ENCODE peak calls at places on chromosome 10, in nine cellular contexts. M is stomach, O is astrocyte, S is epithelial cell of esophagus, A is neural crest cell, C is Peyer's patch, P is mesothelial cell of epicardium, Q is spleen, R is endothelial cell. I is an unnamed sample.

GRCh38 chr10:49290607-49291006 is 8.4 kb upstream of the C10orf71 start:
- DNase-seq in S (no peak), A (no peak), O (no peak), M (no peak), C (no peak), R (no peak), Q (no peak), P (no peak), I (no peak)

GRCh38 chr10:119006451-119007210 is 22.9 kb upstream of the NANOS1 start:
- DNase-seq in O (peak), Q (no peak), M (peak), R (no peak), A (no peak), C (no peak), P (no peak), S (peak), I (no peak)

GRCh38 chr10:77546048-77546447 is 91.6 kb downstream of the KCNMA1 start:
- DNase-seq in S (no peak), A (no peak), M (no peak), R (no peak), C (no peak), O (no peak), Q (no peak), P (no peak), I (no peak)

GRCh38 chr10:118407742-118408141 is 65.6 kb upstream of the FAM204A start:
- DNase-seq in S (peak), Q (no peak), R (no peak), A (no peak), O (no peak), P (no peak), C (no peak), M (no peak), I (no peak)

GRCh38 chr10:13724484-13724883 is 137.7 kb downstream of the PRPF18 start:
- DNase-seq in P (no peak), O (no peak), S (no peak), R (no peak), M (no peak), Q (no peak), C (no peak), A (no peak), I (no peak)

GRCh38 chr10:79068203-79068561 is 584 bp upstream of the ZMIZ1 start:
- DNase-seq in P (peak), M (no peak), A (no peak), S (no peak), C (peak), O (no peak), R (peak), Q (peak), I (no peak)

GRCh38 chr10:61835069-61835908 is 66.2 kb upstream of the ARID5B start:
- DNase-seq in C (no peak), A (no peak), M (peak), Q (no peak), R (peak), O (peak), P (no peak), S (peak), I (no peak)

GRCh38 chr10:122190553-122190952 is 80.5 kb upstream of the BTBD16 start:
- DNase-seq in C (no peak), S (no peak), P (no peak), A (no peak), O (no peak), Q (no peak), M (no peak), R (no peak), I (no peak)

GRCh38 chr10:49023071-49023470 is 83.4 kb upstream of the LRRC18 start:
- DNase-seq in M (no peak), P (no peak), R (no peak), O (no peak), S (no peak), Q (no peak), C (no peak), A (no peak), I (no peak)

GRCh38 chr10:31866118-31866670 is 62.4 kb downstream of the ARHGAP12 start:
- DNase-seq in A (no peak), R (no peak), M (no peak), S (peak), C (no peak), O (no peak), Q (no peak), P (no peak), I (no peak)

GRCh38 chr10:60901561-60902235 is 42.3 kb downstream of the RHOBTB1 start:
- DNase-seq in R (no peak), C (no peak), P (no peak), Q (peak), O (no peak), A (no peak), M (peak), S (peak), I (no peak)

GRCh38 chr10:14259696-14260595 is 70.8 kb downstream of the FRMD4A start:
- DNase-seq in Q (no peak), O (peak), C (no peak), A (no peak), S (no peak), P (no peak), M (no peak), R (no peak), I (no peak)

GRCh38 chr10:97903128-97904025 is 53.7 kb downstream of the GOLGA7B start:
- DNase-seq in R (no peak), S (no peak), P (no peak), O (no peak), C (no peak), A (no peak), M (no peak), Q (no peak), I (no peak)

GRCh38 chr10:62182595-62182994 is 86.0 kb downstream of the RTKN2 start:
- DNase-seq in R (no peak), M (no peak), P (no peak), C (no peak), Q (no peak), S (no peak), O (no peak), A (no peak), I (no peak)

GRCh38 chr10:88728107-88728763 is 22.2 kb downstream of the LIPK start:
- DNase-seq in R (peak), M (no peak), Q (peak), A (peak), P (no peak), O (no peak), S (peak), C (no peak), I (peak)

GRCh38 chr10:60573342-60573741 is 183.7 kb upstream of the ANK3 start:
- DNase-seq in Q (no peak), S (no peak), O (peak), P (no peak), C (no peak), A (no peak), R (no peak), M (no peak), I (no peak)

GRCh38 chr10:60735244-60735643 is 43.0 kb upstream of the CDK1 start:
- DNase-seq in S (no peak), R (no peak), P (no peak), A (no peak), M (no peak), C (no peak), Q (no peak), O (no peak), I (no peak)

GRCh38 chr10:113056030-113056429 is 106.0 kb downstream of the TCF7L2 start:
- DNase-seq in C (no peak), O (peak), R (no peak), M (no peak), P (no peak), Q (no peak), A (no peak), S (no peak), I (no peak)

GRCh38 chr10:121168513-121169216 is 317.5 kb downstream of the WDR11 start:
- DNase-seq in C (no peak), M (peak), P (no peak), A (no peak), R (no peak), Q (no peak), O (no peak), S (no peak), I (no peak)

GRCh38 chr10:18334116-18334867 is 194.1 kb downstream of the CACNB2 start:
- DNase-seq in A (no peak), Q (no peak), M (no peak), O (no peak), P (no peak), S (no peak), R (no peak), C (no peak), I (no peak)

GRCh38 chr10:66772511-66772910 is 153.3 kb upstream of the LRRTM3 start:
- DNase-seq in M (no peak), C (no peak), S (no peak), P (no peak), R (no peak), Q (no peak), O (no peak), A (no peak), I (no peak)

GRCh38 chr10:12703813-12704212 is 297.7 kb downstream of the CCDC3 start:
- DNase-seq in C (no peak), M (no peak), O (peak), S (peak), Q (no peak), R (no peak), A (no peak), P (no peak), I (no peak)

GRCh38 chr10:114623661-114624294 is 34.3 kb downstream of the ABLIM1 start:
- DNase-seq in A (no peak), Q (no peak), O (peak), S (peak), M (no peak), R (no peak), P (no peak), C (no peak), I (no peak)

GRCh38 chr10:127999291-127999690 is 92.4 kb downstream of the PTPRE start:
- DNase-seq in O (peak), A (no peak), S (no peak), P (no peak), M (no peak), C (no peak), R (no peak), Q (no peak), I (no peak)

GRCh38 chr10:15743443-15743842 is 23.7 kb upstream of the ITGA8 start:
- DNase-seq in A (no peak), P (no peak), O (no peak), Q (no peak), R (no peak), M (no peak), C (no peak), S (no peak), I (no peak)

GRCh38 chr10:15742831-15743230 is 23.1 kb upstream of the ITGA8 start:
- DNase-seq in A (no peak), C (no peak), P (no peak), M (no peak), Q (no peak), R (no peak), O (peak), S (no peak), I (no peak)

GRCh38 chr10:15742102-15742501 is 22.4 kb upstream of the ITGA8 start:
- DNase-seq in R (no peak), O (no peak), P (no peak), C (no peak), S (no peak), Q (no peak), A (no peak), M (no peak), I (no peak)

GRCh38 chr10:15745748-15746147 is 26.0 kb upstream of the ITGA8 start:
- DNase-seq in O (peak), A (no peak), R (no peak), S (no peak), C (no peak), Q (no peak), M (no peak), P (no peak), I (no peak)

DNA sequence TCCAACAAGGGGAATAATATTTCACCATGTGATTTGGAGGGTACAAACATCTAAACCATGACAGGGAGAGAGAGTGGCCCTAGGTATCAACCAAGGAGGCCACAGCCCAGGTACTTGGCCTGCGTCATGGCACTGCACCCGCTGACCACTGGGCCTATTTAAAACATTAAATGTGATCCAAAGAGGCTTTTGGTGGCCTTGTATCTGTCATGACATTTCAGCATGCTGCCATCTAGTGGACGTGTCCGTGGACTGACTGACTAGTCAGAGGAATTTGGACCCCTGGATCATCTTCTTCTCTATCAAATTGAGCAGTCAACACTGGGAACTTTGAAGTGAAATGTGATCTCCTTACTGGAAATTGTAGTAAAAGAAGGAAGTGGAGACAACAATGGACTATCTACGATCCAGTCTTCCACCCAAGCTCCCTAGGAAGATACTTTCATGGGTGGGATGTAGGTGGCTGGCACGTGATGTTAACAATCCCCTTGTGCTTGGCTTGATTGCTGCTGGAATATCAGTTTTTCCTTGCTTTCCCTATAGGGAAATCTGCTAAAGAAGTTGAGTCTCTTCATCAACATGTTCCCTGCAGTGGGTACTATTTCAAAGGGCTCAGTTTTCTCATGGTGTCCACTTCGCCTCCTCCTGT is 24.6 kb upstream of the ITGA8 start:
- DNase-seq in Q (no peak), A (peak), C (no peak), S (peak), R (peak), M (peak), P (no peak), O (no peak), I (no peak)
- TF ChIP-seq CTCF in Q (peak), A (peak), C (peak), S (peak), R (peak), M (peak), P (peak), O (peak), I (peak)

GRCh38 chr10:3472705-3473078 is 300.1 kb upstream of the PITRM1 start:
- DNase-seq in C (no peak), R (no peak), A (no peak), S (peak), O (peak), Q (no peak), P (no peak), M (no peak), I (no peak)
- TF ChIP-seq CTCF in C (no peak), R (no peak), A (no peak), S (no peak), O (no peak), Q (no peak), P (no peak), M (no peak), I (no peak)

GRCh38 chr10:132036887-132037675 is 28.7 kb upstream of the JAKMIP3 start:
- DNase-seq in O (peak), R (no peak), M (no peak), S (peak), Q (peak), A (no peak), C (no peak), P (no peak), I (peak)
- TF ChIP-seq CTCF in O (no peak), R (no peak), M (no peak), S (no peak), Q (no peak), A (peak), C (no peak), P (no peak), I (peak)

GRCh38 chr10:104327745-104328635 is 10.3 kb downstream of the ITPRIP start:
- DNase-seq in O (peak), P (no peak), C (no peak), A (peak), Q (peak), S (peak), M (no peak), R (peak), I (no peak)
- TF ChIP-seq CTCF in O (no peak), P (no peak), C (no peak), A (no peak), Q (no peak), S (peak), M (no peak), R (no peak), I (peak)

DNA sequence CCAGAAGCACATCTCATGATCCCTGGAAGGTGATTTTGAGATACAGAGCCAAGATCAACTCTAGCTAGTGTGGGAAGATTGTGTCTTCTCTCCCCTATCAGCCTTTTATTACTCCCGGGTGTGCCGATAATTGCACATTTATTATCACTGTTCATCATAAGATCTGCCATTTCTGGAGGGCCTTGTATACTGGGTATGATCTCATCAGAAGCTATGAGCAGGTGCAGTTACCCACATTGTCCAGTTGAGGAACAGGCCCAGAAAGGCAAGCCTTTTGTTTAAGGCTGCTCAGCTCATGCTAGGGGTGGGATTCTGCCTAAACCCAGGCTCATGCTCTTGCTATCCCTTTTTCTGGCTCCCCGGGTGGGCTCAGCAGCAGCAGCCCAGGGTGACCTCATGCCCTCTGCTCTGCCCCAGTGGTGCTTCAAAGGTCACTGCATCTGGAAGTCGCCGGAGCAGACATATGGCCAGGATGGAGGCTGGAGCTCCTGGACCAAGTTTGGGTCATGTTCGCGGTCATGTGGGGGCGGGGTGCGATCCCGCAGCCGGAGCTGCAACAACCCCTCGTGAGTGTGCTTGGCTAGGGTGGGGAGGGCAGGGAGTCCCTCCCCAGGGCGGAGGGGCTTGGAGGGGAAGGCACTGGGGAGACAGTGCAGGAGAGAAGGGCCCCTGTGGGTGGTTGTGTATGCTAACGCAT is 46.6 kb downstream of the TBATA start:
- DNase-seq in R (no peak), P (no peak), A (no peak), S (no peak), M (no peak), C (no peak), O (no peak), Q (no peak), I (no peak)
- TF ChIP-seq CTCF in R (peak), P (no peak), A (peak), S (no peak), M (no peak), C (peak), O (no peak), Q (no peak), I (peak)

DNA sequence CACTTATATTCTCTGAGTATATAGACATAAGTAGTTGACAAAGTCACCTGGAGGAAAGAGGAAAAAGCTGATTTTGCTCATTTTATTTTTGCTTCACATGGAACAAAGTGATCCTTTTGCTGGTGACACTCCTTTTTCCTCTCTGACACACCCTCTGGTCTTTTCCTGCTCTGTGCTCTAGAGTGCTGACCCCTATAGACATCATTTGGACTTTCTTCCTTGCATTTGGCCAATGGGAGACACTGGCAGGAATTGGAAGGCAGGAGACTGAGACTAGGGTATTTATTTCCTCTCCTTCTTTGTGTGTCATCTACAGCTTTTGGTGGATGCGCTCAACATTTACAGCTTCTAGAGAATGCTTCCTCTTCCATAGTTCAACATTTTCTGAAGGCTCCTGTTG is 1078.1 kb downstream of the SORCS1 start:
- DNase-seq in P (no peak), Q (no peak), M (no peak), O (no peak), R (no peak), C (no peak), A (no peak), S (no peak), I (no peak)
- TF ChIP-seq CTCF in P (no peak), Q (no peak), M (no peak), O (no peak), R (no peak), C (no peak), A (no peak), S (no peak), I (no peak)

DNA sequence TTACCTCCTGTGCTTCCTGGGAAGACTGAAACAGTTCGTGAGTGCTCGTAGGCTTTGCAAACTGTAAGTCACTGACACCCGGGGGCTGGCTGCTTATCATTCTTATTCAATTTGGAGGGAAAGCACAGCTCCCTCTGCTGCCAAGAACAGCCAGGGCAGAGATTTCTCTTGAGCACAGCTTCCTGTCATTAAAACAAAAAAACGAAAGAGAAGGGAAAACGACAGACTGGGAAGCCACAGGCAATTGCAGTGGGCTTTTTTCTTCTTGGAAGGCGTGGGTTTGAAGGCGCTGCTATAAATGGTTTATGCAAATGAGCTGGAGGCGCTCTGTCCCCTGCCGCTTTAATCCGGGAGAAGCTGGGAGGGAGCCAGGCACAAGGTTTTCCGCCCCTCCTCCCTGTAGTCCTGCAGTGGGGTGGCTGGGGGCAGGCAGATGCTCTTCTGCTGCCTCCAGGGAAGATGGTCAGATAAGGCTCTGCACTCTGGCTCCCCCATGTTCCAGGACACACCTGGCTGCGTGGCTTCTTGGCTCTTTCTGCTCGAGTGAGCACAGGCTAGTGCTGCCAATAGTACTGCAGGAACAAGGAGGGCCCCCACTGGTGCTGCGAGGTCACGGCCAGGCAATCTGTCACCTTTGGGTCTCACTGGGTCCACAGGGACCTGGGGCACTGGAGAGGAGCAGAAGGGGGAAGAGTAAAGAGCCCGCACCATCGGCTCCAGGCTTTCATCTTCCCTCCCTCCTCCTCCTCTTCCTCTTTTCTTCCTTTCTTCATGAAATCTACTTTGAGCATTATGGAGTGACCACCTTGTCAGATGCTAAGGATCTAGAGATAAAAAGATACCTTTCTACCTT is 49.5 kb downstream of the NEURL1 start:
- DNase-seq in M (peak), P (no peak), S (peak), R (no peak), A (peak), C (peak), O (peak), Q (peak), I (no peak)
- TF ChIP-seq CTCF in M (peak), P (no peak), S (peak), R (no peak), A (peak), C (peak), O (peak), Q (no peak), I (peak)

DNA sequence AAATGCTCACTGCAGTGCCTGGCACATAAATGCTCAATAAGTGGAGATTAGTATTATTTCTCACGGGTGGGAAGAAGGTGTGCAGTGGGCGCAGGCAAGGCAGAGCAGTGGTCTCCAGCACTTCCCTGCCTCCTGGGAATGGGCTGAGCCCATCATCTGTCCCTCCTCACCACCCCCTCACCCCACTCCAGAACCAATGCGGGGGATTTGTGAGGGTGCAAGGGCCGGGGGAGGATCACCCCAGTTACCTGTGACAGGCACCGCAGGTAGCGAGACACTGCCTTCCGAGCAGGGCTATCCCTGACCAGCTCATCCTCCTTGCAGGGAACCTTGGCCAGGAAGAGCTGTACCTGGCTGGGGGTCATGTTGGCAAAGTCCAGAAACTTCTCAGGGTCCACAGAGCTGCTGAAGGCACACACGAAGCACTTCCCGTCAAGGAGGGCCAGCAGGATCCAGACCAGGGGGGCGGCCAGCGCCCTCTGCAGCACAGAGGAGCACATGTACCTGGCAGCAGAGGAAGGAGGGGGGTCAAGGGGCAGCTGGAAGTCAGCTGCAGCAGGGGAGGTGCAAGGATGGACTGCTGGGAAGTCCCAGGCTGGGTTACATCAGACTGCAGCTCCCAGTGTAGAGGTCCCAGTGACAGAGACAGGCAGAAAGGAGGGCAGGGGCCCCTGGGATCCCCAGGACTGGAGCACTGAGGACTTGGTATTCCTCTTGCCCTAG is 2.8 kb downstream of the CALHM3 start:
- DNase-seq in P (no peak), S (no peak), A (no peak), C (no peak), O (no peak), R (peak), M (no peak), Q (no peak), I (no peak)
- TF ChIP-seq CTCF in P (no peak), S (no peak), A (no peak), C (no peak), O (no peak), R (no peak), M (no peak), Q (no peak), I (peak)

I was measured in chondrocyte.